ENCODE peak calls at places on chromosomes 13 and 19, in nine cellular contexts. W, A, G, R, E, N, F, P and X are unnamed samples. For H3K4me1, the result is how much of the 10 kb centered on the place peaks cover.

GRCh38 chr19:48638831-48639381 is 1.7 kb upstream of the DBP start:
- DNase-seq in A (no peak), R (peak), W (no peak), G (peak), F (no peak), P (no peak), N (peak), E (no peak), X (peak)

GRCh38 chr13:23865065-23865464 is 24.1 kb downstream of the MIPEP start:
- DNase-seq in F (no peak), A (no peak), W (peak), P (peak), N (no peak), R (no peak), E (no peak), G (no peak), X (no peak)

GRCh38 chr13:78129850-78130249 is 211.2 kb upstream of the EDNRB start:
- DNase-seq in F (no peak), A (no peak), W (no peak), G (no peak), N (no peak), R (no peak), E (no peak), P (no peak), X (no peak)

GRCh38 chr19:35392742-35393350 is 22.0 kb downstream of the GPR42 start:
- DNase-seq in F (no peak), A (no peak), G (no peak), R (no peak), W (no peak), N (no peak), E (no peak), P (no peak), X (no peak)

GRCh38 chr13:64273780-64274179 is 2858.1 kb upstream of the PCDH20 start:
- DNase-seq in R (no peak), N (no peak), P (no peak), E (no peak), A (no peak), W (no peak), G (no peak), F (no peak), X (no peak)

GRCh38 chr19:30671622-30672051 is 299.5 kb downstream of the ZNF536 start:
- DNase-seq in A (no peak), W (peak), N (no peak), E (peak), R (peak), G (no peak), P (no peak), F (no peak), X (no peak)

GRCh38 chr13:111288276-111288675 is 32.2 kb upstream of the TEX29 start:
- DNase-seq in F (no peak), G (no peak), E (no peak), W (no peak), N (no peak), R (no peak), A (no peak), P (no peak), X (no peak)

GRCh38 chr19:23249911-23250649 is at the start of gene ZNF724:
- DNase-seq in G (peak), W (peak), R (peak), F (peak), P (peak), E (peak), A (peak), N (peak), X (peak)

GRCh38 chr13:38543561-38543960 is 143.3 kb upstream of the FREM2 start:
- DNase-seq in E (no peak), G (no peak), P (no peak), W (no peak), N (no peak), A (no peak), F (no peak), R (no peak), X (no peak)

GRCh38 chr19:4589579-4590410 is 30.3 kb upstream of the SEMA6B start:
- DNase-seq in A (peak), R (peak), F (no peak), G (peak), N (peak), P (no peak), E (no peak), W (no peak), X (no peak)

GRCh38 chr19:989381-990081 is 5.4 kb downstream of the WDR18 start:
- DNase-seq in E (no peak), W (no peak), N (no peak), R (no peak), A (no peak), G (no peak), F (no peak), P (no peak), X (no peak)

DNA sequence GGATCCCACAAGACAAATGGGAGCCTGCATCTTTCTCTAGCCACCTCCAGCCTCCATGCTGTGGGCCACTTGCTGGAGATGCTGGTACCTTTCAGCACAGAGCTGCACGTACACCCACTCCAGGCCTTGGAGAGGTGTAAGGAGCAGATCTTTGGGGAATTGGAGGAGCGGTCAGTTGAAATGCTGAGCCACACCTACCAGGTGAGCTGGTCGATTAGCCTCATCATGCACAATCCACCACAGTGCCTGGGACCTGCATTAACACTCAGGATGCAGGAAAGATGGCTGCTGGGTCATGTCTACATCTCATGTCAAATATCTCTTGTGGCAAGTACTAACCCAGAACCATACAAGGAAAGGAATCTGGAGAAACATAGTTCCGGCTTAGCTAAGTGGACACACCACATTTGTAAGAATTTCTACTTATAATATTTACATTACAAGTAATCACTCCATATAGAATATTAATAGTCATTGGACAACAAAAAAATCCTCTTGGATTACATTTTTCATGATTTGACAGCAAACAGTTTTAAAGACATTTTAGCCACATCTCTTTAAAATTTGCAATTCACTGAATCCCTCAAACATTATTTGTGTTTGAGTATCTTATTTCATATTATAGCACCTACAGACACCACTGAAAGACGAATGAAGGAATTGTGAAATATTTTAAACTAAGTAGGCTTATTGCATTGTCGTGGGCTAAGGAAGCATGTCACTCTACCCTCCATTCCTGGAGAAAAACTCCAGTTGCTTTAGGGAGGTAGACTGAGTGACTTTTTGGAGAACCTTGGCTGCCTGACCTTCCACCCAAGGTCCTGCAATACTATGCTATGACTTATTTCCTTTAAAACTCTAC is 21.8 kb upstream of the MBNL2 start:
- DNase-seq in N (no peak), E (no peak), F (no peak), W (no peak), G (no peak), P (peak), A (no peak), R (no peak), X (no peak)
- H3K4me1 ChIP-seq in N (under half), E (under half), F (under half), W (under half), G (under half), P (under half), A (under half), R (under half), X (under half)

GRCh38 chr19:17753976-17754375 is 2.7 kb downstream of the FCHO1 start:
- DNase-seq in W (no peak), E (no peak), F (no peak), R (no peak), G (no peak), A (no peak), P (no peak), N (no peak), X (no peak)
- H3K27ac ChIP-seq in W (no peak), E (no peak), F (no peak), R (no peak), G (no peak), A (no peak), P (no peak), N (no peak), X (no peak)

GRCh38 chr19:12982648-12983047 is 12.6 kb upstream of the NFIX start:
- DNase-seq in P (no peak), E (no peak), G (no peak), F (no peak), W (no peak), R (no peak), A (no peak), N (no peak), X (no peak)
- H3K4me1 ChIP-seq in P (under half), E (under half), G (under half), F (under half), W (under half), R (under half), A (under half), N (under half), X (under half)

DNA sequence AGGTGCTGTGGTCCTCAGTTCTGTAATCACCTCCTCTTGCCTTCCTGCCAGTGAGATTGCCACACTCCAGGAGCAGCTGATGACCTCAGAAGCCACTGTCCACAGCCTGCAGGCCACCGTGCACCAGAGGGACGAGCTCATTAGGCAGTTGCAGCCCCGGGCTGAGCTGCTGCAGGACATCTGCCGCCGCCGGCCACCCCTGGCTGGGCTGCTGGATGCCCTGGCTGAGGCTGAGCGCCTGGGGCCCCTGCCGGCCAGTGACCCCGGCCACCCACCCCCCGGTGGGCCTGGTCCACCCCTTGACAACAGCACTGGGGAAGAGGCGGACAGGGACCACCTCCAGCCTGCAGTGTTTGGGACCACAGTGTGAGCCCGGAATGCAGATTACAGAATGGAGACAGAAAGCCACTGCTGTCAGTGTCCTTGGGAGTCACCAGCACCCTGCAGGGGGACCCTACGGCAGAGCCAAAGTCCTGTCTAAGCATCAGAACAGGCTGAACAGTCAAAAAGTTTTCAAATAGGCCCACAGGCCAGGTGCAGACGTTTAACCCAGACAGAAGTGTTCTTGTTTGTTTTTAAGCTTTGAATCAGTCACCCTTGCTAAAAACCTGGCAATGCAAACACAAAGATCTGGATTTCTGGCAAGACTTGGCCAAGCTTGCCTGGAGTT is 4.2 kb downstream of the VMAC start:
- DNase-seq in F (no peak), N (no peak), W (no peak), A (no peak), R (no peak), P (no peak), E (no peak), G (no peak), X (no peak)
- H3K27ac ChIP-seq in F (no peak), N (no peak), W (no peak), A (no peak), R (no peak), P (no peak), E (no peak), G (no peak), X (no peak)

GRCh38 chr19:16076154-16076957 is at the start of gene TPM4:
- DNase-seq in R (peak), E (peak), A (peak), W (peak), P (peak), G (peak), F (peak), N (peak), X (peak)

GRCh38 chr19:16073988-16074387 is 2.3 kb upstream of the TPM4 start:
- DNase-seq in W (no peak), G (peak), R (no peak), F (no peak), A (no peak), E (no peak), P (no peak), N (no peak), X (peak)

GRCh38 chr19:16074488-16075365 is 1.6 kb upstream of the TPM4 start:
- DNase-seq in E (no peak), G (peak), R (no peak), F (no peak), A (no peak), N (no peak), P (no peak), W (no peak), X (peak)

GRCh38 chr19:16076958-16077611 is 790 bp downstream of the TPM4 start:
- DNase-seq in G (peak), E (peak), N (peak), A (peak), P (no peak), R (peak), F (peak), W (peak), X (peak)

GRCh38 chr19:16075430-16076153 is 703 bp upstream of the TPM4 start:
- DNase-seq in G (no peak), P (no peak), R (no peak), N (no peak), W (peak), A (no peak), F (no peak), E (peak), X (no peak)
- H3K4me1 ChIP-seq in G (under half), P (under half), R (under half), N (under half), W (under half), A (under half), F (under half), E (under half), X (half or more)

GRCh38 chr13:99226493-99226892 is 25.8 kb downstream of the UBAC2 start:
- DNase-seq in P (no peak), W (no peak), G (no peak), R (no peak), F (no peak), A (no peak), N (no peak), E (peak), X (no peak)
- H3K27ac ChIP-seq in P (no peak), W (no peak), G (no peak), R (no peak), F (peak), A (no peak), N (no peak), E (no peak), X (no peak)

DNA sequence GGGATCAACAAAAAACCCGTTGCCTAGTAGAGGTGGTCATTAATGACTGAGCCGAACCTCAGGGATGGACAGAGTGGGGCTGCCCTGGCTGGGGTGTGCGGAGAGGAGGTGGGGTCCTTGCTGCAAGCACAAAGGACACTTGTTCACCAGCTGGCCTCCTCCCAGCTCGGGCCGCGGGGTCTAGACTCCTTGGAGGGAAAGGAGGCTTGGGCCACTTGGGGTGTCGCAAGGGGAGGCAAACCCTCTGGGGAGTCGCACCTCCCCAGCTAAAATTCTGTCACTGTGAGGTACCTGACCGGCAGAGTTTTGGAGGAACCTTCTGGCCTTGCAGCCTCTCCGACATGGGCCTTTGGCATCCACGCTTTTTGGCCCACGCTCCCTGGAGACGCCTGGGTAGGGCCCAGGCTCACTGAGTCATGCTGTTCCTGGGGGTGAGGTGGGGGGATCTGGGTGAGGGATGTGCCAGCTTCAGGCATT is 8.2 kb downstream of the KLHL26 start:
- DNase-seq in G (no peak), E (no peak), P (no peak), N (no peak), W (no peak), F (no peak), A (no peak), R (no peak), X (peak)
- H3K4me1 ChIP-seq in G (under half), E (under half), P (under half), N (under half), W (under half), F (under half), A (under half), R (under half), X (half or more)

GRCh38 chr19:46842791-46843190 is 7.9 kb downstream of the AP2S1 start:
- DNase-seq in R (no peak), N (no peak), F (peak), E (no peak), W (no peak), P (no peak), G (no peak), A (no peak), X (no peak)

GRCh38 chr19:46840157-46840942 is 10.3 kb downstream of the AP2S1 start:
- DNase-seq in E (peak), G (peak), F (peak), A (peak), P (peak), N (peak), R (peak), W (peak), X (no peak)

GRCh38 chr19:46839752-46840151 is 10.9 kb downstream of the AP2S1 start:
- DNase-seq in E (no peak), A (no peak), N (no peak), W (no peak), P (no peak), F (peak), R (no peak), G (no peak), X (no peak)

GRCh38 chr19:46844067-46844489 is 6.6 kb downstream of the AP2S1 start:
- DNase-seq in A (no peak), N (no peak), R (no peak), W (peak), E (no peak), G (no peak), P (no peak), F (peak), X (no peak)

DNA sequence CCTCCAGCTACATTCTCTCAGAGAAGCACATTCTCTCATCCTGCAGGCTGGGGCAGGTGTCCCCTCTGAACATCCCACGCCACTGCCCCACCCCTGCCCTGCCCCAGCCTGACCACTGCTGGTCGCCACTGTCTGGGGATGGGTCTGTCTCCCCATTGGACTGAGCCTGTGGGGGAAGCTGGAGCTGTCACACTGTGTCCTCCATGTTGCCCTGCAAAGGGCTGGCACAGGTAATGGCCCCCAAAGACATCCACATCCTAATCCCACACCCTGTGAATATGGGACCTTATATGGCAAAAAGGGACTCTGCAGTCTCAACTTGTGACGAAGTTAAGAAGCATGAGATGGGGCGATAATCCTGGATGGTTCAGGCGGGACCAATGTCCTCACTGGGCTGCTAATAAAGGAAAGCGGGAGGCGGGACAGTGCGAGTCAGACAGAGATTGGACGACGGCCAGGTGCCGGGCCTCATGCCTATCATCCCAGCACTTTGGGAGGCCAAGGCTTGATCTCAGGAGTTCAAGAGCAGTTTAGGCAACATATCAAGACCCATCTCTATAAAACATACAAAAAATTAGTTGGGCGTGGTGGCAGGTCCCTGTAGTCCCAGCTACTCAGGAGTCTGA is 9.1 kb downstream of the AP2S1 start:
- DNase-seq in E (peak), G (no peak), P (peak), N (no peak), A (no peak), R (no peak), F (peak), W (peak), X (peak)
- H3K27ac ChIP-seq in E (no peak), G (no peak), P (peak), N (no peak), A (no peak), R (no peak), F (no peak), W (peak), X (peak)

GRCh38 chr19:46787331-46788100 is 878 bp downstream of the SLC1A5 start:
- DNase-seq in R (peak), F (peak), P (peak), W (peak), E (peak), N (peak), G (peak), A (peak), X (peak)

GRCh38 chr19:46785980-46786235 is 2.5 kb downstream of the SLC1A5 start:
- DNase-seq in E (no peak), N (no peak), R (no peak), F (no peak), P (no peak), A (no peak), W (no peak), G (no peak), X (no peak)

GRCh38 chr19:46787040-46787330 is 1.4 kb downstream of the SLC1A5 start:
- DNase-seq in P (no peak), E (no peak), R (no peak), G (no peak), F (no peak), A (no peak), W (no peak), N (no peak), X (no peak)

GRCh38 chr19:46785054-46785979 is 3.1 kb downstream of the SLC1A5 start:
- DNase-seq in F (no peak), R (no peak), W (peak), N (no peak), E (peak), P (peak), A (no peak), G (no peak), X (no peak)

DNA sequence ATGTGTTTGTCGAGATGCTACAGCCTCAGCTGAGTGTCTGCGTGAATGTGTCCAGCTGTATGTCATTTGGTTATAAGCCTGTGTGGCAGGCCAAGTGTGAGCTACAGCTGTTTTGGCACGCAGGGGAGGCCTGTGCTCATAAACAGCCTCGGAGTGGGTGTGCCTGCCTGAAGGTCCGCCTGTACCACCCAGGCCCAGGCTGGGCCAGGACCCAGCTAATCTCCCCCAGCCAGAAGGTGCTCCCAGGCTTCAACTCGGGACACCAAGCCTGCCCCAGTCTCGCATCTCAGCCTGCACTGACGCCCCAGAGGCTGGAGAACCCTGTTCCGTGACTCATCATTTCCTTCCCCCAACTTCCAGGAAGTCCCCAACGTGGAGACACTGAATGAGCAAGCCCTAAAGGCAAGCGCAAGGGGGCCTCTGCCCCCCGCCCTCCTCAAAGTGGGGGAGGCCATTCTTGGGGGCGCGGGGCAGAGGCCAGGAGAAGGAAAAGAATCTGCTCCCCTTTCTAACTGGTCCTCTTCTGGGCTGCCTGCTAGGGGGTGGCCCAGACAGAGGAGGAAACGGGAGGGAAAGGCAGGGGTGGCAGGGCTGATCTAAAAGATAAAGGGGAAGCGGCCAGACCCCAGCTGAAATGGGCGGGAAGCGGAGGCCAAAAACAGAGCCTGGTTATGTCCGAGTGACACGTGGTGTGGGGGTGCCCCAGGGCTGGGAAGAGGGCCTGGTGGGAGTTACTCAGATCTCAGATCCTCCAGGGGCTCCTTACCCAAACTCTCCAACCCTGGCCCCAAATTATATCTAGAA is 2.0 kb downstream of the SLC1A5 start:
- DNase-seq in E (peak), G (peak), W (peak), F (peak), N (peak), A (peak), P (peak), R (peak), X (peak)
- H3K4me1 ChIP-seq in E (under half), G (under half), W (under half), F (under half), N (under half), A (under half), P (under half), R (under half), X (under half)